ENCODE peak calls at places on chromosomes 13 and 19, in five cellular contexts. E is omental fat pad; G is stimulated activated CD4-positive, alpha-beta T cell treated with anti-CD3 and anti-CD28 coated beads, Interleukin-15, amount 100 ng/mL, for 1 hour; I is activated CD4-positive, alpha-beta T cell treated with anti-CD3 and anti-CD28 coated beads, Interleukin-2, amount 10 ng/mL, durations not matched to agents 7 days and 5 days; Q is AG08396. F is an unnamed sample.

GRCh38 chr13:100344544-100344943 is 244.0 kb downstream of the GGACT start:
- DNase-seq in I (no peak), G (no peak), Q (no peak), E (no peak), F (no peak)

GRCh38 chr13:29573190-29573589 is 22.3 kb downstream of the SLC7A1 start:
- DNase-seq in E (no peak), G (no peak), I (no peak), Q (peak; percentile 27), F (peak; percentile 27)

GRCh38 chr13:98468352-98468751 is 108.6 kb downstream of the STK24 start:
- DNase-seq in E (no peak), G (no peak), Q (no peak), I (no peak), F (no peak)

GRCh38 chr19:57096640-57097361 is 23.0 kb upstream of the USP29 start:
- DNase-seq in G (no peak), I (no peak), Q (no peak), E (no peak), F (no peak)

GRCh38 chr13:105990256-105990958 is 545.1 kb downstream of the EFNB2 start:
- DNase-seq in G (no peak), E (no peak), I (no peak), Q (peak; percentile 37), F (peak; percentile 55)

GRCh38 chr19:6204212-6204611 is 68.7 kb downstream of the ACSBG2 start:
- DNase-seq in G (no peak), I (no peak), Q (peak; percentile 20), E (no peak), F (no peak)

GRCh38 chr13:26502826-26503225 is 54.7 kb upstream of the WASF3 start:
- DNase-seq in I (peak; percentile 14), G (peak; percentile 9), Q (peak; percentile 60), E (no peak), F (no peak)

GRCh38 chr13:44151474-44151873 is 222.2 kb upstream of the SERP2 start:
- DNase-seq in Q (no peak), G (no peak), E (no peak), I (no peak), F (no peak)

GRCh38 chr13:84609716-84610115 is 727.4 kb upstream of the SLITRK1 start:
- DNase-seq in G (no peak), E (no peak), I (no peak), Q (no peak), F (peak; percentile 91)

GRCh38 chr13:45838171-45838745 is 13.3 kb downstream of the SIAH3 start:
- DNase-seq in G (no peak), Q (no peak), I (no peak), E (no peak), F (no peak)

GRCh38 chr19:2426661-2427322 is 594 bp downstream of the TIMM13 start:
- DNase-seq in G (peak; percentile 39), I (peak; percentile 61), Q (peak; percentile 85), E (no peak), F (peak; percentile 45)

GRCh38 chr13:45601680-45602079 is 13.9 kb downstream of the ERICH6B start:
- DNase-seq in E (no peak), Q (no peak), G (no peak), I (no peak), F (no peak)

GRCh38 chr13:111572956-111573355 is 252.5 kb downstream of the TEX29 start:
- DNase-seq in G (no peak), I (no peak), E (no peak), Q (no peak), F (no peak)

GRCh38 chr19:38331728-38332127 is 3.9 kb upstream of the CATSPERG start:
- DNase-seq in Q (no peak), E (no peak), I (no peak), G (no peak), F (no peak)

GRCh38 chr13:67554296-67554695 is 324.2 kb upstream of the PCDH9 start:
- DNase-seq in Q (no peak), E (no peak), I (no peak), G (no peak), F (no peak)

GRCh38 chr19:30450945-30451344 is 78.8 kb downstream of the ZNF536 start:
- DNase-seq in G (no peak), E (no peak), Q (no peak), I (no peak), F (no peak)

GRCh38 chr19:6276447-6276846 is 3.3 kb downstream of the MLLT1 start:
- DNase-seq in I (no peak), G (no peak), E (no peak), Q (no peak), F (no peak)

GRCh38 chr19:28397311-28397710 is 815.6 kb downstream of the UQCRFS1 start:
- DNase-seq in Q (no peak), I (no peak), G (no peak), E (no peak), F (peak; percentile 11)

F was measured in kidney tubule cell.